ENCODE peak calls at places on chromosomes 2 and 18, in four cellular contexts. J is KG1; C is activated CD4-positive, alpha-beta T cell treated with anti-CD3 and anti-CD28 coated beads, Interleukin-2, amount 10 ng/mL, durations not matched to agents 7 days and 5 days; F is AG04450. Q is an unnamed sample.

GRCh38 chr2:177295479-177295878 is 31.0 kb upstream of the NFE2L2 start:
- DNase-seq in J (no peak), C (no peak), F (peak; percentile 58), Q (no peak)

GRCh38 chr2:207014424-207014823 is 75.1 kb downstream of the CPO start:
- DNase-seq in J (no peak), C (no peak), F (no peak), Q (no peak)

GRCh38 chr18:56258178-56258577 is 380.2 kb downstream of the TXNL1 start:
- DNase-seq in J (no peak), C (no peak), F (no peak), Q (no peak)

GRCh38 chr2:240436626-240437180 is 1.2 kb downstream of the GPC1 start:
- DNase-seq in J (no peak), C (no peak), F (no peak), Q (no peak)

GRCh38 chr2:67399831-67400489 is 2.8 kb downstream of the ETAA1 start:
- DNase-seq in J (no peak), C (no peak), F (no peak), Q (no peak)

GRCh38 chr2:39153312-39153711 is 32.5 kb upstream of the SOS1 start:
- DNase-seq in J (no peak), C (no peak), F (no peak), Q (no peak)

GRCh38 chr18:79846936-79847557 is 49.3 kb downstream of the KCNG2 start:
- DNase-seq in J (no peak), C (no peak), F (no peak), Q (no peak)

GRCh38 chr2:128685841-128686497 is 367.3 kb upstream of the HS6ST1 start:
- DNase-seq in J (no peak), C (peak; percentile 10), F (no peak), Q (no peak)

GRCh38 chr2:142944264-142944663 is 66.8 kb downstream of the KYNU start:
- DNase-seq in J (no peak), C (no peak), F (no peak), Q (no peak)

GRCh38 chr2:224556381-224556780 is 28.8 kb downstream of the CUL3 start:
- DNase-seq in J (no peak), C (no peak), F (no peak), Q (no peak)

GRCh38 chr2:2577366-2577765 is 246.3 kb upstream of the MYT1L start:
- DNase-seq in J (no peak), C (no peak), F (no peak), Q (no peak)

GRCh38 chr2:201795608-201796477 is 10.5 kb upstream of the CDK15 start:
- DNase-seq in J (no peak), C (no peak), F (no peak), Q (peak; percentile 8)

GRCh38 chr18:29588446-29589100 is 1411.6 kb upstream of the CDH2 start:
- DNase-seq in J (no peak), C (no peak), F (no peak), Q (no peak)

GRCh38 chr18:79169958-79170555 is 100.9 kb downstream of the ATP9B start:
- DNase-seq in J (no peak), C (no peak), F (no peak), Q (no peak)

GRCh38 chr2:118168606-118169005 is 80.3 kb downstream of the INSIG2 start:
- DNase-seq in J (no peak), C (no peak), F (no peak), Q (no peak)

GRCh38 chr2:216447293-216447692 is 35.0 kb downstream of the SMARCAL1 start:
- DNase-seq in J (no peak), C (no peak), F (no peak), Q (no peak)